ENCODE peak calls at places on chromosomes 5 and 9, in five cellular contexts. W, F, D, K and H are unnamed samples.

GRCh38 chr5:56480305-56481146 is 247.4 kb upstream of the ANKRD55 start:
- DNase-seq in W (peak), F (peak), D (peak), K (peak), H (peak)

GRCh38 chr5:120419110-120419509 is 45.0 kb upstream of the PRR16 start:
- DNase-seq in W (no peak), F (no peak), D (no peak), K (no peak), H (no peak)

GRCh38 chr5:87147441-87147840 is 120.2 kb upstream of the RASA1 start:
- DNase-seq in W (peak), F (no peak), D (no peak), K (no peak), H (no peak)

GRCh38 chr9:130327070-130327780 is 61.7 kb downstream of the HMCN2 start:
- DNase-seq in W (no peak), F (no peak), D (no peak), K (no peak), H (no peak)

GRCh38 chr9:87497604-87498045 is at the start of gene DAPK1:
- DNase-seq in W (peak), F (peak), D (no peak), K (peak), H (no peak)

GRCh38 chr9:110152704-110153374 is 55.1 kb downstream of the C9orf152 start:
- DNase-seq in W (peak), F (no peak), D (peak), K (peak), H (no peak)

GRCh38 chr5:88281322-88281721 is 12.7 kb upstream of the TMEM161B start:
- DNase-seq in W (no peak), F (no peak), D (no peak), K (no peak), H (no peak)

GRCh38 chr5:179158556-179158955 is 98.4 kb downstream of the ZNF354C start:
- DNase-seq in W (no peak), F (no peak), D (no peak), K (no peak), H (no peak)

GRCh38 chr9:4721736-4722135 is 19.3 kb downstream of the AK3 start:
- DNase-seq in W (no peak), F (no peak), D (no peak), K (no peak), H (no peak)

GRCh38 chr9:106376689-106377088 is 486.3 kb upstream of the ZNF462 start:
- DNase-seq in W (no peak), F (no peak), D (no peak), K (no peak), H (no peak)